ENCODE peak calls at places on chromosome 16, in five cellular contexts. One of them, this sample, is unnamed. For H3K36me3, the result is how much of the 10 kb centered on the place peaks cover.

GRCh38 chr16:23333962-23334361 is 31.9 kb downstream of the SCNN1B start:
- DNase-seq in cardiac muscle cell: no peak
- DNase-seq in mammary epithelial cell: no peak
- DNase-seq in adrenal gland: no peak
- DNase-seq in suprapubic skin: no peak
- DNase-seq in this sample: no peak

GRCh38 chr16:831571-832443 is 31.3 kb upstream of the GNG13 start:
- DNase-seq in suprapubic skin: no peak
- DNase-seq in cardiac muscle cell: no peak
- DNase-seq in mammary epithelial cell: no peak
- DNase-seq in adrenal gland: no peak
- DNase-seq in this sample: no peak

GRCh38 chr16:14121135-14121534 is 50.0 kb downstream of the MRTFB start:
- DNase-seq in adrenal gland: no peak
- DNase-seq in mammary epithelial cell: no peak
- DNase-seq in cardiac muscle cell: no peak
- DNase-seq in suprapubic skin: no peak
- DNase-seq in this sample: no peak

GRCh38 chr16:31873556-31874353 is at the start of gene ZNF267:
- DNase-seq in suprapubic skin: peak
- DNase-seq in cardiac muscle cell: peak
- DNase-seq in mammary epithelial cell: peak
- DNase-seq in adrenal gland: peak
- DNase-seq in this sample: peak

GRCh38 chr16:58025351-58026138 is at the start of gene MMP15:
- DNase-seq in mammary epithelial cell: peak
- DNase-seq in suprapubic skin: no peak
- DNase-seq in adrenal gland: peak
- DNase-seq in cardiac muscle cell: peak
- DNase-seq in this sample: peak

GRCh38 chr16:80122155-80122554 is 418.6 kb upstream of the DYNLRB2 start:
- DNase-seq in mammary epithelial cell: no peak
- DNase-seq in suprapubic skin: peak
- DNase-seq in cardiac muscle cell: peak
- DNase-seq in adrenal gland: peak
- DNase-seq in this sample: no peak

GRCh38 chr16:14486520-14487303 is 143.3 kb downstream of the PARN start:
- DNase-seq in mammary epithelial cell: peak
- DNase-seq in suprapubic skin: peak
- DNase-seq in adrenal gland: peak
- DNase-seq in cardiac muscle cell: peak
- DNase-seq in this sample: no peak

GRCh38 chr16:90041896-90042473 is 22.7 kb upstream of the DBNDD1 start:
- DNase-seq in adrenal gland: peak
- DNase-seq in cardiac muscle cell: no peak
- DNase-seq in suprapubic skin: no peak
- DNase-seq in mammary epithelial cell: no peak
- DNase-seq in this sample: no peak

GRCh38 chr16:57504491-57504890 is 18.2 kb upstream of the DOK4 start:
- DNase-seq in mammary epithelial cell: no peak
- DNase-seq in cardiac muscle cell: no peak
- DNase-seq in suprapubic skin: no peak
- DNase-seq in adrenal gland: no peak
- DNase-seq in this sample: no peak

GRCh38 chr16:84043486-84044107 is 1.0 kb upstream of the SLC38A8 start:
- DNase-seq in adrenal gland: no peak
- DNase-seq in suprapubic skin: no peak
- DNase-seq in cardiac muscle cell: no peak
- DNase-seq in mammary epithelial cell: no peak
- DNase-seq in this sample: no peak

GRCh38 chr16:83996481-83997252 is 28.6 kb downstream of the NECAB2 start:
- DNase-seq in cardiac muscle cell: no peak
- DNase-seq in mammary epithelial cell: no peak
- DNase-seq in suprapubic skin: no peak
- DNase-seq in adrenal gland: no peak
- DNase-seq in this sample: no peak

GRCh38 chr16:62741692-62742091 is 705.5 kb upstream of the CDH8 start:
- DNase-seq in suprapubic skin: no peak
- DNase-seq in cardiac muscle cell: no peak
- DNase-seq in adrenal gland: no peak
- DNase-seq in mammary epithelial cell: no peak
- DNase-seq in this sample: no peak

GRCh38 chr16:3099395-3099731 is 269 bp upstream of the ZSCAN10 start:
- DNase-seq in cardiac muscle cell: no peak
- DNase-seq in mammary epithelial cell: no peak
- DNase-seq in adrenal gland: no peak
- DNase-seq in suprapubic skin: no peak
- DNase-seq in this sample: no peak

GRCh38 chr16:69033550-69033949 is 71.9 kb upstream of the HAS3 start:
- DNase-seq in mammary epithelial cell: no peak
- DNase-seq in cardiac muscle cell: no peak
- DNase-seq in adrenal gland: no peak
- DNase-seq in suprapubic skin: no peak
- DNase-seq in this sample: no peak

GRCh38 chr16:72357860-72358259 is 185.9 kb upstream of the PMFBP1 start:
- DNase-seq in adrenal gland: no peak
- DNase-seq in cardiac muscle cell: no peak
- DNase-seq in suprapubic skin: no peak
- DNase-seq in mammary epithelial cell: no peak
- DNase-seq in this sample: no peak

GRCh38 chr16:12661656-12662172 is 142.0 kb downstream of the CPPED1 start:
- DNase-seq in mammary epithelial cell: peak
- DNase-seq in adrenal gland: no peak
- DNase-seq in suprapubic skin: no peak
- DNase-seq in cardiac muscle cell: peak
- DNase-seq in this sample: no peak

GRCh38 chr16:57352636-57353047 is 5.9 kb upstream of the CCL22 start:
- DNase-seq in adrenal gland: peak
- DNase-seq in mammary epithelial cell: no peak
- DNase-seq in suprapubic skin: peak
- DNase-seq in cardiac muscle cell: no peak
- DNase-seq in this sample: no peak

GRCh38 chr16:1108299-1109252 is 12.5 kb upstream of the C1QTNF8 start:
- DNase-seq in cardiac muscle cell: no peak
- DNase-seq in mammary epithelial cell: no peak
- DNase-seq in adrenal gland: peak
- DNase-seq in suprapubic skin: no peak
- DNase-seq in this sample: no peak

GRCh38 chr16:20952144-20952797 is 51.7 kb downstream of the LYRM1 start:
- DNase-seq in suprapubic skin: no peak
- DNase-seq in cardiac muscle cell: no peak
- DNase-seq in mammary epithelial cell: peak
- DNase-seq in adrenal gland: no peak
- DNase-seq in this sample: no peak

GRCh38 chr16:89823087-89823823 is 5.0 kb upstream of the SPIRE2 start:
- DNase-seq in cardiac muscle cell: no peak
- DNase-seq in adrenal gland: no peak
- DNase-seq in mammary epithelial cell: no peak
- DNase-seq in suprapubic skin: no peak
- DNase-seq in this sample: no peak

GRCh38 chr16:2866422-2866821 is 8.5 kb upstream of the PRSS22 start:
- DNase-seq in suprapubic skin: no peak
- DNase-seq in cardiac muscle cell: no peak
- DNase-seq in adrenal gland: no peak
- DNase-seq in mammary epithelial cell: no peak
- DNase-seq in this sample: no peak

GRCh38 chr16:87447323-87447722 is 45.5 kb downstream of the ZCCHC14 start:
- DNase-seq in mammary epithelial cell: no peak
- DNase-seq in suprapubic skin: no peak
- DNase-seq in adrenal gland: no peak
- DNase-seq in cardiac muscle cell: no peak
- DNase-seq in this sample: no peak

GRCh38 chr16:51002889-51003490 is 148.1 kb downstream of the SALL1 start:
- DNase-seq in mammary epithelial cell: no peak
- DNase-seq in cardiac muscle cell: no peak
- DNase-seq in adrenal gland: no peak
- DNase-seq in suprapubic skin: no peak
- DNase-seq in this sample: no peak

GRCh38 chr16:11306997-11307638 is 26.0 kb upstream of the PRM1 start:
- DNase-seq in mammary epithelial cell: no peak
- DNase-seq in suprapubic skin: no peak
- DNase-seq in adrenal gland: no peak
- DNase-seq in cardiac muscle cell: no peak
- DNase-seq in this sample: no peak

GRCh38 chr16:11309895-11310633 is 28.9 kb upstream of the PRM1 start:
- DNase-seq in mammary epithelial cell: no peak
- DNase-seq in suprapubic skin: no peak
- DNase-seq in adrenal gland: no peak
- DNase-seq in cardiac muscle cell: no peak
- DNase-seq in this sample: peak

GRCh38 chr16:11307639-11308492 is 26.7 kb upstream of the PRM1 start:
- DNase-seq in adrenal gland: no peak
- DNase-seq in cardiac muscle cell: no peak
- DNase-seq in suprapubic skin: no peak
- DNase-seq in mammary epithelial cell: no peak
- DNase-seq in this sample: no peak

GRCh38 chr16:11310634-11310977 is 29.5 kb upstream of the PRM1 start:
- DNase-seq in adrenal gland: no peak
- DNase-seq in suprapubic skin: no peak
- DNase-seq in mammary epithelial cell: no peak
- DNase-seq in cardiac muscle cell: no peak
- DNase-seq in this sample: no peak

DNA sequence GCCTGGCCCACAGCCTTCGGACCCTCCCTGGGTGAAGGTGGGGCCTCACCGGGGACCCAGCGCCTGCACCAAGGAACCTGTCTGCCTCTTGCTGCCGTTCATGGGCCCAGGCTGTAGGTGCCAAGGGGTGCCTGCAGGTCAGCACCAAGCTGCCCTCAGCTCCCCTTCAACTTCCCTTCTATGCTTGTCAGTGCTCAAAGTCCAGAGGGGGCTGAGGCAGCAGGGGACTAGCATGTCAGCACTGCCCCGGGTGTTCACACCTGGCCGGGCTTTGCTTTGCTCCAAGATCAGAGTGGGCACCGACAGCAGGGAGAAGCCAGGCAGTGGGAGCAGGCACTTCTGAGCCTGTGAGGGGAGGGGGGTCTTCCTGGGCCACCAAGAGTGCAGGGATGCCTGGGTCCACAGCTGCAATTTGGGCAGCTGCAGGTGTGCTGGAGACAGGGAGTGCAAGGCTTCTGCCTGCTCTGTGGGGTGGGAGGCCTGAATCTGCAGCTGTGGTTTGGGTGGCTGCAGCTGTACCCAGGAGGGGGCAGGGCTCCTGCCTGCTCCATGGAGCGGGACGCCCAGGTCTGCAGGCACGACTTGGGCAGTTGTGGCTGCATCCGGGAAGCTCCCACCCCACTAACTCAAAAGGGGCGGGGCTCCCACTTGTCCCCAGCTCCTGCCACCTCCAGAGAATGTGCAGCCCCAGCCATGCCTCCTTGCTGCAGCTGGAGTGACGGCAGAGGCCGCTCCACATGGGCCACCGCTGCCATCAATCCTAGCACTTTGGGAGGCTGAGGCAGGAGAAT is 27.6 kb upstream of the PRM1 start:
- DNase-seq in suprapubic skin: no peak
- DNase-seq in adrenal gland: no peak
- DNase-seq in cardiac muscle cell: no peak
- DNase-seq in mammary epithelial cell: no peak
- DNase-seq in this sample: no peak
- H3K27ac ChIP-seq in suprapubic skin: no peak
- H3K27ac ChIP-seq in adrenal gland: no peak
- H3K27ac ChIP-seq in cardiac muscle cell: no peak
- H3K27ac ChIP-seq in mammary epithelial cell: no peak
- H3K27ac ChIP-seq in this sample: no peak

DNA sequence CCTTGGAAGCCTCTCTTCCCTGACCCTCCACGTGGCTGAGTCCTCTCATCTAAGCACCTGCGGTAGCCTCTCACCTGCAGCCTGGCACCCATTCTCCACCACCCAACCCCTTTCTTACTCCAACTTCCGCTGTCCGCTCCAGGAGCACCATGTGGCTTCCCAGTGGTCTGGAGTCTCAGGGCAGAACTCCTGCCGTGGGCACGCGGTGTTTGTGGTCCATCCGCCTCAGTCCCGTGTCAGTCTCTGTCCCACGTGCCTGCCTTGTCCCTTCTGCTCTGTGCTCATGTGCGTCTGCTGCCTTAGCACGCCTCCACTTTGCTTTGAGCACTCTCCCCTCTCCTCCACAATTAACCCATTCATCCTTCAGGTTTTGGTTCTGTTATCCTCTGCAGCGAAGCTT is 49.7 kb downstream of the KATNIP start:
- DNase-seq in cardiac muscle cell: no peak
- DNase-seq in suprapubic skin: no peak
- DNase-seq in mammary epithelial cell: no peak
- DNase-seq in adrenal gland: no peak
- DNase-seq in this sample: no peak
- H3K36me3 ChIP-seq in cardiac muscle cell: under half
- H3K36me3 ChIP-seq in suprapubic skin: under half
- H3K36me3 ChIP-seq in mammary epithelial cell: under half
- H3K36me3 ChIP-seq in adrenal gland: under half
- H3K36me3 ChIP-seq in this sample: under half

DNA sequence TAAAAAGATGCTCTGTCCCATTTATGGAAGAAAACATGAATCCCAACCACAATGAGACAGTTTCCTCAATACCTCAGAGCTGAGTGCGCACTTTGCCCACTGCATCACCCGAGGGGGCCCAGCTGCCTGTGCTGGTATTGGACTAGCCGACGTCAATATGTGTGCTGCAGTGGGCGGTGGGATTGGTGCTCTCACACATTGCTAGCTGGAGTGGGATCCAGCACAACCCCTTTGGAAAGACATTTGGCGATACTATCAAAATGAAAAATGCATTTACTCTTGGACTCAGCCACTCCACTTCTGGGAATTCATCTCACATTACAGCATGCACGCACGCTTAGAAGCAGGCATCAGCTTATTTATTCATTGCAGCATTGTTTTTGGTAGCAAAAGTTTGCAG is 289.2 kb upstream of the FOXF1 start:
- DNase-seq in adrenal gland: no peak
- DNase-seq in mammary epithelial cell: no peak
- DNase-seq in suprapubic skin: no peak
- DNase-seq in cardiac muscle cell: no peak
- DNase-seq in this sample: no peak
- H3K4me3 ChIP-seq in adrenal gland: no peak
- H3K4me3 ChIP-seq in mammary epithelial cell: no peak
- H3K4me3 ChIP-seq in suprapubic skin: no peak
- H3K4me3 ChIP-seq in cardiac muscle cell: no peak
- H3K4me3 ChIP-seq in this sample: no peak

GRCh38 chr16:30778549-30779244 is 8.3 kb downstream of the ZNF629 start:
- DNase-seq in mammary epithelial cell: no peak
- DNase-seq in suprapubic skin: no peak
- DNase-seq in cardiac muscle cell: peak
- DNase-seq in adrenal gland: no peak
- DNase-seq in this sample: no peak
- H3K27ac ChIP-seq in mammary epithelial cell: no peak
- H3K27ac ChIP-seq in suprapubic skin: no peak
- H3K27ac ChIP-seq in cardiac muscle cell: peak
- H3K27ac ChIP-seq in adrenal gland: peak
- H3K27ac ChIP-seq in this sample: no peak

This sample was measured in esophagus squamous epithelium.